ENCODE peak calls at places on chromosome 22, in nine cellular contexts. P is astrocyte of the spinal cord, O is psoas muscle, S is MCF 10A, R is neural crest cell, C is lower lobe of right lung, J is progenitor cell of endocrine pancreas, K is cardiac muscle cell, I is fibroblast of the aortic adventitia. A is an unnamed sample.

GRCh38 chr22:47322854-47323253 is 560.4 kb downstream of the TBC1D22A start:
- DNase-seq in P (no peak), O (no peak), S (no peak), R (no peak), C (no peak), J (no peak), K (no peak), I (no peak), A (no peak)

GRCh38 chr22:36191106-36191836 is 10.3 kb downstream of the APOL4 start:
- DNase-seq in P (peak), O (peak), S (no peak), R (no peak), C (no peak), J (no peak), K (peak), I (peak), A (peak)

GRCh38 chr22:33492210-33492651 is 428.0 kb downstream of the LARGE1 start:
- DNase-seq in P (no peak), O (no peak), S (no peak), R (no peak), C (no peak), J (no peak), K (no peak), I (no peak), A (no peak)

GRCh38 chr22:47781427-47782111 is 1019.1 kb downstream of the TBC1D22A start:
- DNase-seq in P (no peak), O (no peak), S (no peak), R (no peak), C (no peak), J (no peak), K (no peak), I (no peak), A (peak)

GRCh38 chr22:20809538-20810185 is 35.7 kb downstream of the SERPIND1 start:
- DNase-seq in P (no peak), O (no peak), S (no peak), R (no peak), C (no peak), J (no peak), K (no peak), I (no peak), A (no peak)

GRCh38 chr22:30934053-30934452 is 34.5 kb downstream of the MORC2 start:
- DNase-seq in P (no peak), O (no peak), S (no peak), R (no peak), C (no peak), J (no peak), K (no peak), I (no peak), A (no peak)

GRCh38 chr22:48650323-48651035 is 1177.2 kb downstream of the BRD1 start:
- DNase-seq in P (no peak), O (peak), S (no peak), R (no peak), C (no peak), J (no peak), K (no peak), I (no peak), A (no peak)

GRCh38 chr22:26823966-26824365 is 166.6 kb downstream of the MIAT start:
- DNase-seq in P (no peak), O (no peak), S (no peak), R (no peak), C (no peak), J (no peak), K (no peak), I (no peak), A (no peak)

GRCh38 chr22:49685686-49686085 is 142.0 kb downstream of the BRD1 start:
- DNase-seq in P (no peak), O (no peak), S (no peak), R (no peak), C (no peak), J (no peak), K (no peak), I (no peak), A (no peak)

GRCh38 chr22:26615149-26615548 is 2.7 kb downstream of the CRYBB1 start:
- DNase-seq in P (no peak), O (no peak), S (no peak), R (no peak), C (no peak), J (no peak), K (no peak), I (no peak), A (no peak)

GRCh38 chr22:47157093-47157420 is 394.6 kb downstream of the TBC1D22A start:
- DNase-seq in P (no peak), O (no peak), S (no peak), R (no peak), C (no peak), J (no peak), K (no peak), I (no peak), A (no peak)

GRCh38 chr22:42960146-42960509 is 54.8 kb downstream of the PACSIN2 start:
- DNase-seq in P (no peak), O (no peak), S (no peak), R (no peak), C (no peak), J (no peak), K (no peak), I (no peak), A (no peak)

GRCh38 chr22:22010358-22010757 is 27.8 kb upstream of the TOP3B start:
- DNase-seq in P (no peak), O (no peak), S (no peak), R (no peak), C (no peak), J (no peak), K (no peak), I (no peak), A (no peak)

GRCh38 chr22:19679476-19680099 is 34.7 kb upstream of the SEPTIN5 start:
- DNase-seq in P (no peak), O (peak), S (peak), R (peak), C (peak), J (no peak), K (peak), I (peak), A (no peak)

GRCh38 chr22:28014141-28015055 is 95.3 kb upstream of the PITPNB start:
- DNase-seq in P (no peak), O (peak), S (no peak), R (no peak), C (peak), J (no peak), K (no peak), I (no peak), A (no peak)

GRCh38 chr22:36196254-36197064 is 5.2 kb downstream of the APOL4 start:
- DNase-seq in P (no peak), O (no peak), S (no peak), R (no peak), C (no peak), J (no peak), K (no peak), I (peak), A (no peak)

DNA sequence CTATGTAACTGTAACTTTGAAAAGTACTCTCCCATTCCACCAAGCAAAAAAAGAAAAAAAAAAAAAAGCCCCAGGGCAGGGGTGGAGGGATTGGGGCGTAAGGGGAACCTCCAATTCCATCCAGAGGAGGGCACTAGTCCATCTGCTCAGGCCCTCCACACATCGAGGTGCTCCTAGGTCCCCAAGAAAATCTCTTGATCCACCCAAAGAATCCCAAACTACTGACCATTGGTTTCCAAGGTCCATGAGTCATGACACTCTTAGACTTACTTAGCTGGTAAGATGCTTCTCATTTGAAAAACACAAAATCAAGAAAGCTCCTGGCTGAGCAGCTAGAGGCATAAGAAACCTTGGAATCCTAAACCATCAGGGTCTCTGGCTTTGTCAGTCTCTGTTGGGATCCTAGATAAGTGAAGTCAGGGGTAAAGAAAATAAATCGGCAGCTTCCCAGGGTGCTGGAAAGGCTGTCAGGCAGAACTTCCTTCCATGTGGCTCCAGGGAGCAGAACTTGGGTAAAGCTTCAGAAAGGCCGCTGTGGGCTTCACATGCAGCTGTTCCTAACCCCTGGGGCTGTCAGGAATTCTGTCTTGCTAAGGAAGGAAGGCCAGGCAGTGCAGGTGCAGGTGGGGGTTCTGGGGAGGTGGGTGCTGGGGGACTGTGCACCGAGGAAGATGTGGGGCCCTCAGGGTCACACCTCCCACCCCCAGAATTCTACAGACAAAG is 49.4 kb upstream of the ADA2 start:
- DNase-seq in P (no peak), O (no peak), S (peak), R (no peak), C (no peak), J (no peak), K (no peak), I (no peak), A (no peak)
- TF ChIP-seq CTCF in P (peak), O (peak), S (no peak), R (peak), C (peak), J (peak), K (peak), I (no peak), A (no peak)

GRCh38 chr22:39182478-39183030 is 30.1 kb upstream of the CBX7 start:
- DNase-seq in P (no peak), O (no peak), S (no peak), R (no peak), C (peak), J (no peak), K (peak), I (no peak), A (no peak)

GRCh38 chr22:39183991-39184585 is 31.6 kb upstream of the CBX7 start:
- DNase-seq in P (no peak), O (peak), S (no peak), R (no peak), C (peak), J (no peak), K (peak), I (peak), A (peak)

GRCh38 chr22:39184586-39185577 is 32.4 kb upstream of the CBX7 start:
- DNase-seq in P (no peak), O (no peak), S (no peak), R (no peak), C (peak), J (no peak), K (peak), I (no peak), A (no peak)

GRCh38 chr22:39188809-39189208 is 36.3 kb upstream of the CBX7 start:
- DNase-seq in P (no peak), O (no peak), S (no peak), R (no peak), C (peak), J (no peak), K (peak), I (peak), A (no peak)

DNA sequence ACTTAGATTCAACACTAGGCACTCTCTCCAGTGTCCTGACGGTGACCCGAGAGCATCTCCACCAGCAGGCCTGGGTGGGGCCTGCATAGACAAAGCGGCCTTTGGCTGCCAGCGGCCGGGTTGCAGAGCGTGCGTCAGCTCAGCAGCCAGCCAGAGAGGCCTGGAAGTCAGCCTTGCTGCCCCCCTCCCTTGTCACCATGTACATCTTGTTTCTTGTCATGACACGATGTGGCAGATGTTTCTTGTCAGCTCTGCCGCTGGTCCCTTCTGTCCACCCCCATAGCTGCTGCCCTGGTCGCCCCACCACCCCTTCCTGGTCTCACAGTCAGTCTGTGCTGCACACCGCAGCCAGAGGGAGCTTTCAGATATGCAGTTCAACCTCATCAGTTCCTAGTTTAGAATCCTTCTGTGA is 33.1 kb upstream of the CBX7 start:
- DNase-seq in P (no peak), O (peak), S (no peak), R (peak), C (peak), J (no peak), K (peak), I (peak), A (peak)
- TF ChIP-seq CTCF in P (peak), O (peak), S (no peak), R (no peak), C (peak), J (no peak), K (peak), I (peak), A (no peak)

GRCh38 chr22:46119729-46120419 is 30.5 kb upstream of the PPARA start:
- DNase-seq in P (peak), O (peak), S (peak), R (no peak), C (no peak), J (no peak), K (peak), I (peak), A (no peak)
- TF ChIP-seq CTCF in P (peak), O (no peak), S (no peak), R (no peak), C (no peak), J (no peak), K (peak), I (no peak), A (no peak)

GRCh38 chr22:23984430-23984829 is 4.5 kb downstream of the GSTT2 start:
- DNase-seq in P (peak), O (peak), S (peak), R (no peak), C (no peak), J (no peak), K (peak), I (peak), A (no peak)
- TF ChIP-seq CTCF in P (peak), O (peak), S (peak), R (no peak), C (peak), J (no peak), K (peak), I (peak), A (no peak)

DNA sequence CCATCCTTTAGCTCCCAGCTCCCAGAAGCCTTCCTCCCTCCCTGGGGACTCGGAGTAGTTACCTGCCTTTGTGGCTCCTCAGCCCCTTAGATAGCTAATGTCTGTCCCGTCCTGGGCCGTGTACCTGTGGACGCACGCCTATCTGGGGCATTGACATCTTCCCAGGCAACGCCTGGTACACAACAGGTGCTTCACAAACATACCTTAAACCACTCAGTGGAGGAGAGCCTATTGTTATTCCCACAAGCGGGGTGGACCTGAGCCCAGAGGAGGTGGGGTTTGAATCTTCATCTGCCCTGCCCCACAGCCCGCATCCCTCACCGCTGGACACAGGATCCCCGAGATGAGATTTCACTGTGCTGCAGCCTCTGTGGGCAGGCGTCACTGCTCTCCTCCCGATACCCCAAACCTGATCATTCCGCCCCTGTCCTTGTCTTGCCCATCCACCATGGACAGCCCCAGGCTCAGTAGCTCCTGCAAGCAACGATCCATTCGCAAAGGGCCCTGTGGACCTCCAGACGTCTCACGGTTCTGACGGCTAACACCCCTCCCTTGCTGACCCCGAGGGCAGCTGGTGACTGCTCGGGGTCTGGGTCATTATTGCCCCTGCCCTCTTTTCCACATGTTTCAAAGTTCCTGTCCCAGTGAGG is 73.8 kb upstream of the SHISAL1 start:
- DNase-seq in P (no peak), O (peak), S (no peak), R (no peak), C (peak), J (no peak), K (no peak), I (no peak), A (no peak)
- TF ChIP-seq CTCF in P (no peak), O (no peak), S (no peak), R (no peak), C (no peak), J (no peak), K (no peak), I (no peak), A (no peak)

DNA sequence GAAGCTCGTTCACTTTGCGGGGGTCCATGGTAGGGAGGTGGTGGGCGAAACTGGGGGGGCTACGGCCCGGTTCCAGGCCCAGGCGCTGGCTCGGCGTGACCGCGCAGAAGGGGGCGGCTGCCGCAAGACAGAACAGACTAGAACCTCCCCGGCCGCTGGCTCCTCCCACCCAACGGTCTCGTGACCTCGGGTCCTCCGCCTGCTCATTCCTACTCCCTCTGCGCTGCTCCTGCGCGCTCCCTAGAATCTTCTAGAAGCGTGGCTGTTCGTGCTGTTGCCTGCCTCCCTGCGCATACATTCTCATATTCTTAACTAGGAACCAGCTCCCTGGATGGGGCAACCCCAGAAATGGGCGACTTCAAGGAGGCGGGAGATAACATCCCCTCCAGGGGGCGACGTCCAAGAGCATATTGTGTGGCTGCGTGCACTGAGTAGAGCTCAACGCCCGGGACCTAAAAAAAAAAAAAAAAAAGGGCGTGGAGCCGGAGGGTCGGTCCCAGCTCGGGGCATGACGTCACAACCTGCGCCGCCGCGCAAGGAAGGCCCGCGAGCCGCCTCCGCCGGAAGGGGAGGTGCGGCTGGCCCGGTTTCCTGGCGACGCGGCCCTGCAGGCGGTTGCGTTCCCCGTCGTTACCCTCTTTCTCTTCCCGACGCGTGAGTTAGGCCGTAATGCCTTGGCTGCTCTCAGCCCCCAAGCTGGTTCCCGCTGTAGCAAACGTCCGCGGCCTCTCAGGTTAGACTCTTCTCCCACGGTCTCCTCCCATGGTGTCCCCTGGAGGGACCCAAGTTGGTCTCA is at the start of the genes ST13 and XPNPEP3:
- DNase-seq in P (peak), O (peak), S (peak), R (peak), C (peak), J (peak), K (peak), I (peak), A (peak)
- TF ChIP-seq CTCF in P (peak), O (no peak), S (no peak), R (peak), C (peak), J (peak), K (peak), I (peak), A (peak)

A was measured in dorsolateral prefrontal cortex.